ENCODE peak calls at places on chromosomes 1 and 21, in nine cellular contexts. O, I, B, E, K, G, M, N and R are unnamed samples.

GRCh38 chr1:184489908-184490307 is 103.1 kb downstream of the C1orf21 start:
- DNase-seq in M (no peak), K (no peak), G (no peak), N (peak), E (no peak), O (no peak), I (no peak), B (no peak), R (no peak)

GRCh38 chr1:9455487-9456237 is 83.6 kb upstream of the SLC25A33 start:
- DNase-seq in K (peak), G (peak), E (no peak), M (peak), O (peak), B (peak), I (peak), N (peak), R (no peak)

GRCh38 chr1:24155011-24155782 is 12.3 kb upstream of the IL22RA1 start:
- DNase-seq in O (no peak), I (no peak), N (no peak), K (no peak), E (no peak), B (peak), M (no peak), G (peak), R (no peak)

GRCh38 chr1:53022179-53022578 is 39.8 kb upstream of the PODN start:
- DNase-seq in N (no peak), I (no peak), K (no peak), E (no peak), M (no peak), G (no peak), B (no peak), O (no peak), R (no peak)

GRCh38 chr1:54490361-54491248 is 57.4 kb upstream of the ACOT11 start:
- DNase-seq in B (no peak), K (no peak), I (no peak), N (peak), G (peak), O (no peak), M (no peak), E (no peak), R (no peak)

GRCh38 chr1:72412286-72412685 is 129.9 kb upstream of the NEGR1 start:
- DNase-seq in K (peak), E (no peak), O (no peak), I (no peak), G (no peak), B (no peak), N (no peak), M (no peak), R (no peak)

GRCh38 chr21:35231115-35231514 is 182.0 kb upstream of the RUNX1 start:
- DNase-seq in N (no peak), I (no peak), M (no peak), K (no peak), B (no peak), E (no peak), G (no peak), O (no peak), R (no peak)

GRCh38 chr1:217244946-217245345 is 385.9 kb downstream of the GPATCH2 start:
- DNase-seq in N (no peak), E (no peak), G (no peak), M (no peak), K (no peak), O (no peak), B (no peak), I (no peak), R (no peak)

GRCh38 chr1:74412244-74412643 is 100.2 kb downstream of the LRRC53 start:
- DNase-seq in E (no peak), I (no peak), O (no peak), G (no peak), N (no peak), B (no peak), M (no peak), K (no peak), R (no peak)

GRCh38 chr1:170535418-170535817 is 3.5 kb downstream of the GORAB start:
- DNase-seq in I (no peak), E (no peak), G (no peak), K (no peak), M (no peak), O (no peak), B (no peak), N (no peak), R (no peak)

GRCh38 chr21:41597227-41597626 is 89.3 kb upstream of the TMPRSS2 start:
- DNase-seq in K (no peak), N (no peak), I (no peak), B (no peak), O (no peak), E (no peak), G (no peak), M (no peak), R (no peak)

GRCh38 chr1:168483531-168483930 is 60.3 kb downstream of the XCL2 start:
- DNase-seq in B (no peak), G (no peak), E (peak), N (no peak), K (peak), M (peak), O (no peak), I (no peak), R (peak)

GRCh38 chr1:161073474-161074121 is 3.9 kb upstream of the ARHGAP30 start:
- DNase-seq in I (no peak), K (no peak), M (no peak), E (no peak), O (no peak), N (no peak), B (no peak), G (no peak), R (no peak)

GRCh38 chr1:226558293-226558692 is 9.7 kb downstream of the STUM start:
- DNase-seq in N (no peak), M (no peak), E (no peak), K (no peak), O (no peak), I (no peak), B (no peak), G (no peak), R (no peak)

GRCh38 chr1:192270398-192270797 is 46.4 kb upstream of the RGS21 start:
- DNase-seq in E (no peak), O (no peak), I (no peak), G (no peak), N (no peak), B (no peak), M (no peak), K (no peak), R (no peak)

GRCh38 chr1:242189591-242189990 is 190.7 kb upstream of the MAP1LC3C start:
- DNase-seq in N (peak), K (no peak), G (peak), I (no peak), M (no peak), O (no peak), B (no peak), E (no peak), R (no peak)

GRCh38 chr1:232884262-232884661 is 66.1 kb upstream of the NTPCR start:
- DNase-seq in I (no peak), K (peak), M (no peak), O (no peak), B (no peak), N (no peak), E (no peak), G (no peak), R (no peak)

GRCh38 chr1:24793762-24794161 is 48.5 kb downstream of the CLIC4 start:
- DNase-seq in B (no peak), I (no peak), O (no peak), G (no peak), K (peak), M (peak), N (no peak), E (peak), R (no peak)

GRCh38 chr1:29575277-29575676 is 339.0 kb downstream of the PTPRU start:
- DNase-seq in G (no peak), I (no peak), O (peak), M (no peak), K (no peak), B (no peak), N (no peak), E (no peak), R (no peak)

GRCh38 chr1:13735168-13735930 is 35.4 kb downstream of the PRDM2 start:
- DNase-seq in M (no peak), I (no peak), N (no peak), K (no peak), O (no peak), G (no peak), E (no peak), B (no peak), R (no peak)

GRCh38 chr1:184823080-184823479 is 68.4 kb upstream of the EDEM3 start:
- DNase-seq in G (no peak), B (no peak), K (no peak), I (no peak), E (no peak), N (no peak), M (no peak), O (no peak), R (no peak)

GRCh38 chr1:33246171-33246570 is 10.1 kb upstream of the ZNF362 start:
- DNase-seq in G (no peak), M (no peak), O (no peak), N (no peak), K (no peak), I (no peak), B (no peak), E (no peak), R (no peak)

GRCh38 chr1:216119600-216119999 is 303.6 kb downstream of the USH2A start:
- DNase-seq in B (peak), G (no peak), I (no peak), M (peak), O (no peak), E (no peak), N (peak), K (peak), R (peak)

GRCh38 chr1:181936768-181937581 is 124.5 kb downstream of the ZNF648 start:
- DNase-seq in G (peak), E (no peak), I (no peak), O (peak), K (no peak), M (no peak), B (peak), N (peak), R (no peak)

GRCh38 chr1:182431278-182431677 is 18.7 kb upstream of the RGSL1 start:
- DNase-seq in G (no peak), M (no peak), E (no peak), N (no peak), O (no peak), K (no peak), I (no peak), B (no peak), R (no peak)

GRCh38 chr1:14332158-14332557 is 266.3 kb upstream of the KAZN start:
- DNase-seq in N (no peak), K (no peak), O (no peak), B (no peak), E (no peak), I (no peak), M (peak), G (no peak), R (no peak)

GRCh38 chr1:226420860-226421259 is 13.0 kb upstream of the PARP1 start:
- DNase-seq in O (no peak), E (no peak), G (no peak), N (no peak), M (no peak), K (no peak), B (no peak), I (no peak), R (no peak)

GRCh38 chr1:8423702-8424538 is 106.0 kb downstream of the SLC45A1 start:
- DNase-seq in E (no peak), G (peak), O (peak), N (peak), I (peak), B (peak), K (peak), M (no peak), R (no peak)
- TF ChIP-seq CTCF in E (no peak), G (no peak), O (peak), N (no peak), I (no peak), B (no peak), K (no peak), M (no peak), R (no peak)

DNA sequence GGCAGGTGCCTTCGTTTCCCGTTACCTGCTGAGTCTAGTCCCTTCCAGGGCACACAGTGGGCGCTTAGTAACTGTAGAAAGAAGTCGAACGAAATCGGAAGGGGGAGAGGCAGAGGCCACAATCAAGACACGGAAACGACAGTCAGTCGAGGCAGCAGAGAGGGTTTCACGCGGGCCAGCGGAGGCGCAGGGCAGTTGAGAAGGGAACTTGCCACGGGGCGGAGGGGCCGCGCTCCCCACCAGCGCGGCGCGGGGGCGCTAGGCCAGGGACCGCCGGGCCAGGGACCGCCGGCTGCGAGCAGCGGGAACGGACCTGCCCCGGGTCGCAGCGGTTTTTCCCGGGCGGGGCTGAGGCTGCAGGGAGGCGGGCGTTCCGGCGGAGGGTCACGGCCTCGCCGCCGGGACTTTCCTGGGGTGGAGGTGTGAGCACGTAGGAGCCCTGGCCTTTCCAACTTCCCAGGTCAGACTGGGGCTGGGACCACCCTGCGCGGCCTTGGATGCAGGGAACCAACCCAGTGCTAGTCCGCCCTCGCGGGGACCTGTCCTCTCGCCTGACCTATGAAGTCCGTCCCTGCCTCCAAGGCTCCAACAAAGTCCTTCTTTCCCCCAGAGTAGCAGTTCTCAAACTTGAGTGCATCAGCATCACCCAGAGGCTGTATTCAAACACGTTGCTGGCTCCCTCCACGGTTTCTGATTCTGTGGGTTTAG is 150.1 kb upstream of the FGGY start:
- DNase-seq in E (no peak), B (peak), K (peak), N (no peak), M (no peak), O (peak), G (peak), I (peak), R (no peak)
- TF ChIP-seq CTCF in E (peak), B (peak), K (peak), N (no peak), M (no peak), O (no peak), G (no peak), I (peak), R (peak)

GRCh38 chr1:155057788-155058211 is 5.7 kb upstream of the EFNA4 start:
- DNase-seq in N (no peak), B (no peak), O (no peak), M (no peak), I (no peak), K (no peak), E (no peak), G (no peak), R (no peak)
- TF ChIP-seq CTCF in N (peak), B (no peak), O (no peak), M (peak), I (no peak), K (no peak), E (peak), G (no peak), R (no peak)

GRCh38 chr1:10866314-10867091 is 70.1 kb upstream of the CASZ1 start:
- DNase-seq in E (no peak), O (no peak), B (no peak), G (peak), K (no peak), N (peak), M (no peak), I (no peak), R (no peak)
- TF ChIP-seq CTCF in E (no peak), O (no peak), B (no peak), G (no peak), K (no peak), N (no peak), M (no peak), I (no peak), R (no peak)

GRCh38 chr1:44357710-44358109 is 2.7 kb upstream of the ERI3 start:
- DNase-seq in I (no peak), G (no peak), K (no peak), O (no peak), E (no peak), B (no peak), M (no peak), N (no peak), R (no peak)

GRCh38 chr1:44355582-44356305 is 687 bp upstream of the ERI3 start:
- DNase-seq in B (no peak), O (no peak), K (no peak), I (no peak), M (no peak), G (no peak), N (no peak), E (no peak), R (no peak)

GRCh38 chr1:44366576-44366975 is 11.5 kb upstream of the ERI3 start:
- DNase-seq in I (no peak), G (no peak), N (no peak), B (no peak), O (no peak), M (no peak), K (no peak), E (no peak), R (no peak)

GRCh38 chr1:44359234-44359937 is 4.3 kb upstream of the ERI3 start:
- DNase-seq in G (no peak), E (no peak), O (no peak), M (no peak), N (no peak), K (no peak), I (no peak), B (no peak), R (no peak)

DNA sequence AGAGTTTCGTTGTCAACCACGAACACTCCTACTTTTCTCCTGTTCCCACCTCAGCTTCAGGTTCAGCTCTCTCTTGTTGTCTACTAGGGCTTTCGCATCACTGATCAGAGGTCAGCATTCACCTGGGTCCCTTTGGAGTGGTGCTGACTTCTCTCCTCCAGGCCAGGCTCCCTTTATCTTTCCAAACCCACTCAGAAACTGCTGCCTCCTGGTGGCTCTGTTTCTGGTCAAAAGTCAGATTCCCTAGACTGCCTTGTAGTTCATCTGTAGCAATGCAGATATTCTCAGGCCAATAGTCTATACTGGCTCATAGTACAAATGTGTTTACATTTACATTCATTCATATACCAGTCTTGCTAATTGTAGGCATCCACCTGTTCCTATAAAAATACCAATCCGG is 6.4 kb upstream of the ERI3 start:
- DNase-seq in M (no peak), O (no peak), I (no peak), E (no peak), K (no peak), B (no peak), N (no peak), G (no peak), R (no peak)
- TF ChIP-seq CTCF in M (peak), O (no peak), I (no peak), E (peak), K (peak), B (no peak), N (peak), G (no peak), R (peak)

DNA sequence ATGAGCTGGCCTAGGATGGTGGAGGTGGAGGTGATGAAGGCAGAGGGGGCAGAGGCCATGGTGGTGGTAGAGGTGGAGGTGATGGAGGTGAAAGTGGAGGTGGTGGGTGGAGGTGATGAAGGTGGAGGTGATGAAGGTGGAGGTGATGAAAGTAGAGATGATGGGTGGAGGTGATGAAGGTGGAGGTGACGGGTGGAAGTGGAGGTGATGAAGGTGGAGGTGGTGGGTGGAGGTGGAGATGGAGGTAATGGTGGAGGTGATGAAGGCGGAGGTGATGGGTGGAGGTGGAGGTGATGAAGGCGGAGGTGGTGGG is 19.7 kb upstream of the NPHP4 start:
- DNase-seq in N (no peak), G (no peak), K (no peak), B (no peak), I (no peak), M (no peak), O (no peak), E (no peak), R (no peak)
- TF ChIP-seq CTCF in N (no peak), G (no peak), K (no peak), B (no peak), I (no peak), M (no peak), O (no peak), E (no peak), R (no peak)

GRCh38 chr1:27504588-27505419 is 14.8 kb upstream of the WASF2 start:
- DNase-seq in B (peak), E (no peak), O (peak), M (no peak), G (peak), I (no peak), N (no peak), K (peak), R (no peak)

GRCh38 chr1:27505420-27505680 is 15.4 kb upstream of the WASF2 start:
- DNase-seq in E (no peak), G (no peak), M (no peak), B (peak), O (no peak), I (no peak), N (no peak), K (no peak), R (no peak)

GRCh38 chr1:27506703-27507102 is 16.7 kb upstream of the WASF2 start:
- DNase-seq in E (no peak), B (no peak), I (no peak), O (no peak), G (no peak), M (no peak), N (no peak), K (no peak), R (no peak)

GRCh38 chr1:27509127-27510080 is 19.4 kb upstream of the WASF2 start:
- DNase-seq in B (no peak), I (no peak), G (no peak), K (no peak), N (no peak), M (no peak), O (no peak), E (no peak), R (no peak)

DNA sequence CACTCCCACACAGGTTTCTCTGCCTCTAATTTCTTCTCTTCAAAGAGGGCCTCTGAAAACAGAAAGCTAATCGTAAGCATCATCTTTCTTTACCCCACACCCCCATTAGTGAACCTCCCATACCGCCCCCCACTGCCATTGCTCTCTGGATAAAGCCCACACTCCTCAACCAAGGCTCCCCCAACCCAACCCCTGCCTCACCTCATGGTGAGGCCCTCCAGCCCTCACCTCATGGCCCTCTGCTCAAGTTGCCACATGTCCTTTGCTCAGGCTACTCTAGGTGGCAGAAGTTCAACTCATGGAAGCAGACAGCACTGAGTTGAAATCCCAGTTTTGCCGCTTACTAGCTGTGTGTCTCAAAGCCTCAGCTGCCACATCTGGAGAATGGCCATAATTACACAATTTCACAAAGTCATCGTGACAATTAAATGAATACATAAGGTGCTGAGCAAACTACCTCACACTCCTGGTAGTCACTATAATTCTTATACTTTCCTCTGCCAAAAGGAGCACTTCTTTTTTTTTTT is 18.2 kb upstream of the WASF2 start:
- DNase-seq in I (no peak), N (no peak), K (peak), E (no peak), B (no peak), M (no peak), G (no peak), O (no peak), R (no peak)
- TF ChIP-seq CTCF in I (no peak), N (peak), K (no peak), E (no peak), B (no peak), M (no peak), G (no peak), O (no peak), R (no peak)

GRCh38 chr1:89453123-89453972 is 71.3 kb upstream of the LRRC8B start:
- DNase-seq in I (no peak), O (no peak), G (no peak), M (no peak), E (no peak), N (no peak), K (no peak), B (no peak), R (no peak)

GRCh38 chr1:89454845-89455521 is 69.6 kb upstream of the LRRC8B start:
- DNase-seq in E (no peak), N (peak), O (peak), G (peak), M (peak), K (peak), I (peak), B (peak), R (peak)

GRCh38 chr1:89459081-89459480 is 65.5 kb upstream of the LRRC8B start:
- DNase-seq in I (no peak), N (no peak), K (no peak), O (no peak), B (no peak), M (no peak), E (no peak), G (no peak), R (no peak)

GRCh38 chr1:89460348-89460747 is 64.3 kb upstream of the LRRC8B start:
- DNase-seq in E (no peak), G (no peak), O (no peak), M (no peak), K (no peak), I (no peak), B (no peak), N (no peak), R (no peak)

GRCh38 chr1:89457046-89457445 is 67.6 kb upstream of the LRRC8B start:
- DNase-seq in O (no peak), N (no peak), M (no peak), I (no peak), K (no peak), G (peak), B (no peak), E (no peak), R (no peak)
- TF ChIP-seq CTCF in O (no peak), N (no peak), M (no peak), I (no peak), K (no peak), G (no peak), B (no peak), E (no peak), R (no peak)

GRCh38 chr21:33761104-33762036 is 119.1 kb downstream of the ITSN1 start:
- DNase-seq in K (peak), O (peak), N (no peak), G (no peak), M (peak), E (peak), B (no peak), I (no peak), R (peak)
- TF ChIP-seq CTCF in K (no peak), O (no peak), N (no peak), G (no peak), M (no peak), E (no peak), B (no peak), I (no peak), R (no peak)